ENCODE peak calls at places on chromosomes 5 and 9, in seven cellular contexts. Z is GOT3; E is ACHN; X is amygdala; F is EL; B is CD4-positive, alpha-beta memory T cell; U is stimulated activated CD4-positive, alpha-beta T cell treated with anti-CD3 and anti-CD28 coated beads, Interleukin-15, amount 100 ng/mL, for 24 hours. Q is an unnamed sample.

GRCh38 chr5:154405078-154405792 is 40.6 kb upstream of the SAP30L start:
- DNase-seq in E (peak), F (peak), U (peak), X (peak), B (peak), Z (peak), Q (peak)

GRCh38 chr9:110125207-110125751 is 82.7 kb downstream of the C9orf152 start:
- DNase-seq in F (peak), X (no peak), B (no peak), Z (peak), E (peak), U (no peak), Q (no peak)

GRCh38 chr9:4864698-4865097 is 72.0 kb downstream of the RCL1 start:
- DNase-seq in B (no peak), F (no peak), U (no peak), Z (no peak), E (no peak), X (no peak), Q (no peak)

GRCh38 chr5:43042176-43042625 is 2.1 kb upstream of the ANXA2R start:
- DNase-seq in U (peak), E (peak), Z (peak), B (peak), X (peak), F (peak), Q (peak)

GRCh38 chr9:14846871-14847311 is 63.3 kb downstream of the FREM1 start:
- DNase-seq in F (peak), X (no peak), E (peak), Z (no peak), B (peak), U (peak), Q (no peak)

GRCh38 chr5:145948921-145949320 is 12.5 kb downstream of the SH3RF2 start:
- DNase-seq in X (no peak), Z (no peak), B (no peak), E (no peak), U (no peak), F (no peak), Q (no peak)

GRCh38 chr5:120614512-120614911 is 150.4 kb downstream of the PRR16 start:
- DNase-seq in B (no peak), F (peak), E (peak), X (no peak), Z (no peak), U (no peak), Q (no peak)

GRCh38 chr5:85397451-85397850 is 1012.8 kb upstream of the EDIL3 start:
- DNase-seq in E (no peak), B (no peak), F (no peak), X (no peak), U (no peak), Z (no peak), Q (no peak)

GRCh38 chr5:128174951-128175350 is 91.4 kb downstream of the SLC12A2 start:
- DNase-seq in X (no peak), B (no peak), E (no peak), F (peak), U (no peak), Z (no peak), Q (peak)